ENCODE peak calls at places on chromosomes 1 and 21, in four cellular contexts. S is T-helper 9 cell, U is NCI-H1694 treated with DMSO at 0.1 percent for 48 hours, J is stromal cell of bone marrow. T is an unnamed sample.

GRCh38 chr1:24702511-24703293 is 42.5 kb upstream of the CLIC4 start:
- DNase-seq in S (no peak), U (no peak), J (no peak), T (no peak)

GRCh38 chr1:15430787-15431570 is 7.3 kb upstream of the CTRC start:
- DNase-seq in S (peak; percentile 75), U (peak; percentile 22), J (no peak), T (peak; percentile 47)

GRCh38 chr1:243542726-243543415 is 287.0 kb downstream of the SDCCAG8 start:
- DNase-seq in S (no peak), U (no peak), J (no peak), T (no peak)

GRCh38 chr21:42578034-42578433 is 64.4 kb downstream of the SLC37A1 start:
- DNase-seq in S (no peak), U (no peak), J (no peak), T (no peak)

GRCh38 chr1:9448132-9449105 is 90.8 kb upstream of the SLC25A33 start:
- DNase-seq in S (no peak), U (no peak), J (no peak), T (no peak)

GRCh38 chr1:199243423-199244061 is 604.7 kb downstream of the PTPRC start:
- DNase-seq in S (peak; percentile 50), U (peak; percentile 12), J (peak; percentile 6), T (peak; percentile 70)

GRCh38 chr1:10866314-10867091 is 70.1 kb upstream of the CASZ1 start:
- DNase-seq in S (no peak), U (no peak), J (no peak), T (no peak)

GRCh38 chr1:19209439-19209989 is 552 bp downstream of the UBR4 start:
- DNase-seq in S (peak; percentile 20), U (no peak), J (no peak), T (peak; percentile 44)

GRCh38 chr1:42368096-42368795 is 12.3 kb upstream of the RIMKLA start:
- DNase-seq in S (no peak), U (no peak), J (no peak), T (no peak)

GRCh38 chr1:93338426-93338825 is 7.3 kb upstream of the DR1 start:
- DNase-seq in S (no peak), U (no peak), J (peak; percentile 62), T (no peak)

GRCh38 chr1:168653567-168653966 is 75.4 kb downstream of the DPT start:
- DNase-seq in S (no peak), U (no peak), J (peak; percentile 29), T (no peak)

GRCh38 chr1:89941110-89941770 is 53.7 kb upstream of the ZNF326 start:
- DNase-seq in S (no peak), U (no peak), J (no peak), T (no peak)

GRCh38 chr1:8211620-8212442 is 106.1 kb upstream of the SLC45A1 start:
- DNase-seq in S (no peak), U (no peak), J (peak; percentile 96), T (no peak)

GRCh38 chr1:197302775-197303174 is 34.7 kb downstream of the CRB1 start:
- DNase-seq in S (no peak), U (no peak), J (no peak), T (no peak)

GRCh38 chr1:25695066-25695990 is 78.7 kb downstream of the MAN1C1 start:
- DNase-seq in S (no peak), U (no peak), J (peak; percentile 99), T (no peak)

GRCh38 chr1:237105826-237106225 is 63.8 kb downstream of the RYR2 start:
- DNase-seq in S (no peak), U (no peak), J (no peak), T (no peak)

GRCh38 chr1:177211231-177211630 is 40.5 kb downstream of the BRINP2 start:
- DNase-seq in S (no peak), U (no peak), J (no peak), T (no peak)

GRCh38 chr1:5915587-5916571 is 76.3 kb downstream of the NPHP4 start:
- DNase-seq in S (no peak), U (peak; percentile 1), J (peak; percentile 44), T (no peak)

GRCh38 chr21:15066231-15066577 is 1.4 kb upstream of the NRIP1 start:
- DNase-seq in S (no peak), U (no peak), J (no peak), T (no peak)

GRCh38 chr1:107991371-107992066 is 26.5 kb upstream of the VAV3 start:
- DNase-seq in S (no peak), U (no peak), J (no peak), T (no peak)

GRCh38 chr1:30023300-30024022 is 699.9 kb downstream of the MATN1 start:
- DNase-seq in S (no peak), U (no peak), J (no peak), T (no peak)

GRCh38 chr1:151326619-151327222 is 495 bp downstream of the PI4KB start:
- DNase-seq in S (peak; percentile 36), U (peak; percentile 38), J (no peak), T (peak; percentile 33)